ENCODE peak calls at places on chromosome 11, in nine cellular contexts. C is epithelial cell of esophagus, D is endothelial cell of umbilical vein, T is AG04450, U is IMR-90, O is nephron progenitor cell, M is PC-3, Y is heart right ventricle, N is HL-60. A is an unnamed sample.

GRCh38 chr11:17581036-17581731 is 34.1 kb downstream of the OTOG start:
- DNase-seq in C (no peak), D (no peak), T (no peak), U (no peak), O (no peak), M (no peak), Y (no peak), N (no peak), A (no peak)

GRCh38 chr11:77501748-77502147 is 27.9 kb upstream of the PAK1 start:
- DNase-seq in C (no peak), D (no peak), T (no peak), U (no peak), O (no peak), M (no peak), Y (no peak), N (peak; percentile 45), A (no peak)

GRCh38 chr11:37786214-37786755 is 1188.2 kb upstream of the RAG2 start:
- DNase-seq in C (peak; percentile 83), D (peak; percentile 56), T (peak; percentile 2), U (peak; percentile 74), O (no peak), M (peak; percentile 70), Y (no peak), N (no peak), A (no peak)

GRCh38 chr11:122268601-122269130 is 152.7 kb upstream of the BLID start:
- DNase-seq in C (no peak), D (no peak), T (no peak), U (no peak), O (no peak), M (peak; percentile 52), Y (no peak), N (no peak), A (no peak)

GRCh38 chr11:1760351-1761109 is 3.2 kb downstream of the CTSD start:
- DNase-seq in C (no peak), D (peak; percentile 40), T (no peak), U (peak; percentile 52), O (no peak), M (peak; percentile 3), Y (peak; percentile 85), N (no peak), A (no peak)

GRCh38 chr11:61778920-61779650 is 13.3 kb downstream of the TMEM258 start:
- DNase-seq in C (no peak), D (no peak), T (no peak), U (no peak), O (no peak), M (no peak), Y (no peak), N (no peak), A (no peak)

GRCh38 chr11:122095950-122096942 is 19.8 kb downstream of the BLID start:
- DNase-seq in C (no peak), D (peak; percentile 21), T (no peak), U (peak; percentile 81), O (no peak), M (peak; percentile 51), Y (no peak), N (no peak), A (no peak)

GRCh38 chr11:74948546-74948897 is 369 bp downstream of the XRRA1 start:
- DNase-seq in C (no peak), D (no peak), T (no peak), U (no peak), O (no peak), M (no peak), Y (no peak), N (peak; percentile 2), A (no peak)

GRCh38 chr11:86486261-86487030 is 111.8 kb downstream of the CCDC81 start:
- DNase-seq in C (no peak), D (no peak), T (no peak), U (no peak), O (no peak), M (no peak), Y (no peak), N (no peak), A (no peak)

GRCh38 chr11:13334068-13334785 is 56.6 kb downstream of the BMAL1 start:
- DNase-seq in C (peak; percentile 42), D (no peak), T (no peak), U (no peak), O (no peak), M (peak; percentile 48), Y (no peak), N (no peak), A (no peak)

GRCh38 chr11:128302425-128303186 is 284.8 kb downstream of the ETS1 start:
- DNase-seq in C (no peak), D (no peak), T (no peak), U (no peak), O (no peak), M (no peak), Y (no peak), N (no peak), A (no peak)

GRCh38 chr11:28559497-28559896 is 451.3 kb downstream of the METTL15 start:
- DNase-seq in C (no peak), D (no peak), T (peak; percentile 10), U (peak; percentile 83), O (no peak), M (no peak), Y (no peak), N (no peak), A (no peak)

GRCh38 chr11:104225047-104225446 is 61.1 kb upstream of the PDGFD start:
- DNase-seq in C (no peak), D (no peak), T (no peak), U (no peak), O (no peak), M (no peak), Y (no peak), N (no peak), A (no peak)

GRCh38 chr11:54832676-54833075 is 126.0 kb downstream of the OR4A5 start:
- DNase-seq in C (no peak), D (no peak), T (no peak), U (no peak), O (no peak), M (no peak), Y (no peak), N (no peak), A (no peak)

GRCh38 chr11:56750190-56750589 is 1.7 kb upstream of the OR9G4 start:
- DNase-seq in C (no peak), D (no peak), T (no peak), U (no peak), O (no peak), M (no peak), Y (no peak), N (no peak), A (no peak)

GRCh38 chr11:18853086-18853720 is 61.6 kb upstream of the PTPN5 start:
- DNase-seq in C (peak; percentile 70), D (peak; percentile 17), T (no peak), U (peak; percentile 19), O (no peak), M (peak; percentile 63), Y (no peak), N (no peak), A (no peak)
- TF ChIP-seq CTCF in C (peak; percentile 74), D (peak; percentile 46), T (peak; percentile 50), U (peak; percentile 18), O (peak; percentile 57), M (peak; percentile 78), Y (no peak), N (peak; percentile 25), A (peak; percentile 69)

GRCh38 chr11:22778642-22779041 is 51.0 kb downstream of the SVIP start:
- DNase-seq in C (peak; percentile 21), D (no peak), T (no peak), U (no peak), O (no peak), M (no peak), Y (no peak), N (no peak), A (no peak)
- TF ChIP-seq CTCF in C (no peak), D (no peak), T (no peak), U (no peak), O (no peak), M (peak; percentile 25), Y (no peak), N (no peak), A (peak; percentile 34)

GRCh38 chr11:113664069-113664980 is 41.8 kb downstream of the TMPRSS5 start:
- DNase-seq in C (peak; percentile 82), D (no peak), T (no peak), U (peak; percentile 58), O (no peak), M (peak; percentile 95), Y (no peak), N (no peak), A (no peak)

GRCh38 chr11:113667801-113668200 is 38.3 kb downstream of the TMPRSS5 start:
- DNase-seq in C (no peak), D (no peak), T (no peak), U (no peak), O (no peak), M (peak; percentile 37), Y (no peak), N (no peak), A (no peak)

GRCh38 chr11:113664981-113665710 is 41.0 kb downstream of the TMPRSS5 start:
- DNase-seq in C (no peak), D (no peak), T (no peak), U (no peak), O (no peak), M (peak; percentile 68), Y (no peak), N (no peak), A (no peak)

GRCh38 chr11:113666584-113666983 is 39.5 kb downstream of the TMPRSS5 start:
- DNase-seq in C (no peak), D (no peak), T (no peak), U (no peak), O (no peak), M (no peak), Y (no peak), N (no peak), A (no peak)

DNA sequence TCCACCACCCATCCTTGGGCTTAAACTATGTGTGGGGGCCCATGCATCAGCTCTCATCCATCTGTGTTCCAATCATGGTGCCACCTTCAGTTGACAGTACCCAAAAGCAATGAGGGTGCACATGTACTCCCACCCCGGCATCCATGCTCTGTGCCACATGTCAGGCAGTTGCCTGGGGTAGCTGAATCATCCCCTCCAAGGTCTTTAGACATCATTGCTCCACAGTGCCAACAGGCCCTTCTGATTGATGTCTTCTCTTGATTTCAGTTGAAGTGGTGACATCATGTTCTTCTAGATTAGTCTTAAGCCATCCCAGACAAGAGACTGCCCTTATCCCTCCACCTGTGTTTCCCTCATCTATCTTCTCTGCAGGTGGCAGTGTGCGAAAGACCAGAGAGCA is 42.5 kb downstream of the TMPRSS5 start:
- DNase-seq in C (peak; percentile 33), D (no peak), T (no peak), U (no peak), O (no peak), M (peak; percentile 62), Y (no peak), N (no peak), A (no peak)
- TF ChIP-seq CTCF in C (no peak), D (no peak), T (no peak), U (no peak), O (no peak), M (peak; percentile 35), Y (no peak), N (no peak), A (no peak)

GRCh38 chr11:76424379-76424778 is 20.4 kb upstream of the EMSY start:
- DNase-seq in C (no peak), D (no peak), T (no peak), U (no peak), O (no peak), M (no peak), Y (no peak), N (no peak), A (no peak)

GRCh38 chr11:76424891-76425290 is 19.9 kb upstream of the EMSY start:
- DNase-seq in C (no peak), D (no peak), T (no peak), U (no peak), O (no peak), M (no peak), Y (no peak), N (no peak), A (no peak)

GRCh38 chr11:76415073-76415472 is 29.7 kb upstream of the EMSY start:
- DNase-seq in C (no peak), D (no peak), T (no peak), U (no peak), O (no peak), M (no peak), Y (no peak), N (no peak), A (no peak)

GRCh38 chr11:76419896-76420295 is 24.9 kb upstream of the EMSY start:
- DNase-seq in C (peak; percentile 16), D (peak; percentile 7), T (no peak), U (no peak), O (no peak), M (peak; percentile 32), Y (no peak), N (peak; percentile 35), A (no peak)
- TF ChIP-seq CTCF in C (peak; percentile 30), D (peak; percentile 32), T (peak; percentile 19), U (peak; percentile 17), O (no peak), M (peak; percentile 69), Y (no peak), N (peak; percentile 64), A (peak; percentile 37)

A was measured in neural crest cell.